ENCODE peak calls at places on chromosomes 3 and 15, in eight cellular contexts. N is left ventricle myocardium inferior, J is caudate nucleus, M is glutamatergic neuron, L is NCI-H748 treated with DMSO at 0.1 percent for 48 hours, O is HTR-8/SVneo, P is kidney, V is H7. K is an unnamed sample.

GRCh38 chr3:118818386-118818785 is 216.3 kb downstream of the IGSF11 start:
- DNase-seq in M (no peak), O (no peak), P (no peak), N (no peak), V (no peak), L (no peak), J (no peak), K (no peak)

GRCh38 chr3:88912294-88913014 is 195.0 kb upstream of the EPHA3 start:
- DNase-seq in O (no peak), M (peak; percentile 7), J (no peak), P (no peak), L (no peak), N (no peak), V (peak; percentile 9), K (no peak)

GRCh38 chr3:108008931-108009635 is 81.7 kb downstream of the CD47 start:
- DNase-seq in J (no peak), M (no peak), O (peak; percentile 34), N (no peak), P (no peak), L (no peak), V (no peak), K (no peak)

GRCh38 chr3:131033480-131034080 is 6.9 kb downstream of the NEK11 start:
- DNase-seq in P (no peak), N (no peak), L (peak; percentile 9), J (no peak), M (no peak), O (no peak), V (peak; percentile 47), K (no peak)

GRCh38 chr3:109050591-109051167 is 67.3 kb downstream of the MORC1 start:
- DNase-seq in O (peak; percentile 5), L (peak; percentile 24), P (no peak), V (peak; percentile 8), M (peak; percentile 17), J (no peak), N (no peak), K (no peak)

GRCh38 chr15:54917312-54917711 is 279.4 kb downstream of the RSL24D1 start:
- DNase-seq in J (no peak), L (no peak), N (no peak), V (no peak), P (no peak), M (no peak), O (no peak), K (no peak)

GRCh38 chr15:51751687-51752683 is 588 bp downstream of the TMOD2 start:
- DNase-seq in M (peak; percentile 61), L (peak; percentile 28), V (peak; percentile 73), J (no peak), P (peak; percentile 75), N (peak; percentile 31), O (no peak), K (peak; percentile 50)

GRCh38 chr3:105518806-105519418 is 152.2 kb downstream of the ALCAM start:
- DNase-seq in N (no peak), V (peak; percentile 46), M (no peak), P (no peak), L (peak; percentile 49), J (no peak), O (peak; percentile 45), K (no peak)

GRCh38 chr3:65864357-65864904 is 174.3 kb downstream of the MAGI1 start:
- DNase-seq in V (no peak), O (no peak), P (no peak), L (no peak), J (no peak), M (no peak), N (no peak), K (no peak)

GRCh38 chr3:13346481-13347389 is 73.4 kb downstream of the NUP210 start:
- DNase-seq in P (no peak), N (peak; percentile 26), J (no peak), M (no peak), L (no peak), O (peak; percentile 12), V (peak; percentile 87), K (peak; percentile 55)

GRCh38 chr3:154971771-154972326 is 108.3 kb upstream of the MME start:
- DNase-seq in P (no peak), J (no peak), V (no peak), L (no peak), M (no peak), O (no peak), N (no peak), K (no peak)

GRCh38 chr3:128523591-128523990 is 30.6 kb upstream of the GATA2 start:
- DNase-seq in N (no peak), M (no peak), P (no peak), O (no peak), L (no peak), J (no peak), V (peak; percentile 14), K (no peak)

GRCh38 chr3:14633819-14634424 is 17.6 kb upstream of the CCDC174 start:
- DNase-seq in P (no peak), L (no peak), M (peak; percentile 65), V (peak; percentile 63), O (peak; percentile 36), J (no peak), N (peak; percentile 37), K (peak; percentile 77)

GRCh38 chr15:97410907-97411575 is 549.5 kb upstream of the ARRDC4 start:
- DNase-seq in V (no peak), P (no peak), L (no peak), N (no peak), M (no peak), J (no peak), O (no peak), K (no peak)

GRCh38 chr15:36544518-36545383 is 34.7 kb upstream of the CDIN1 start:
- DNase-seq in M (no peak), P (no peak), N (no peak), V (peak; percentile 35), L (no peak), O (no peak), J (no peak), K (no peak)

GRCh38 chr3:9930804-9931418 is 2.7 kb upstream of the CRELD1 start:
- DNase-seq in P (no peak), M (no peak), J (no peak), L (no peak), N (no peak), V (no peak), O (no peak), K (no peak)

GRCh38 chr3:39065197-39065596 is 13.4 kb downstream of the WDR48 start:
- DNase-seq in V (peak; percentile 62), M (peak; percentile 33), P (no peak), J (no peak), O (peak; percentile 11), N (no peak), L (no peak), K (no peak)